ENCODE peak calls at places on chromosomes 6 and 20, in five cellular contexts. S is WTC11, K is HCEC 1CT, T is NCI-H1694, P is prostate gland. L is an unnamed sample.

GRCh38 chr20:17558154-17558940 is 11.5 kb upstream of the DSTN start:
- DNase-seq in S (no peak), K (peak), T (no peak), P (peak), L (peak)

GRCh38 chr20:10758446-10758845 is 84.6 kb upstream of the JAG1 start:
- DNase-seq in S (no peak), K (no peak), T (no peak), P (no peak), L (no peak)

GRCh38 chr20:38112249-38112942 is 52.7 kb downstream of the TGM2 start:
- DNase-seq in S (no peak), K (no peak), T (no peak), P (no peak), L (no peak)

GRCh38 chr6:122381494-122382083 is 17.9 kb upstream of the HSF2 start:
- DNase-seq in S (peak), K (peak), T (peak), P (peak), L (peak)

GRCh38 chr6:158387036-158387435 is 74.8 kb downstream of the TULP4 start:
- DNase-seq in S (no peak), K (no peak), T (no peak), P (no peak), L (no peak)

GRCh38 chr6:30843611-30843998 is 40.7 kb upstream of the DDR1 start:
- DNase-seq in S (no peak), K (no peak), T (no peak), P (no peak), L (no peak)

GRCh38 chr6:130587778-130588520 is 222.1 kb downstream of the TMEM200A start:
- DNase-seq in S (no peak), K (peak), T (no peak), P (no peak), L (no peak)

GRCh38 chr6:150641398-150642139 is 41.9 kb downstream of the PLEKHG1 start:
- DNase-seq in S (no peak), K (no peak), T (no peak), P (no peak), L (no peak)

GRCh38 chr20:25270829-25271251 is 23.0 kb downstream of the PYGB start:
- DNase-seq in S (peak), K (no peak), T (no peak), P (no peak), L (no peak)

GRCh38 chr6:40852667-40853383 is 186.2 kb downstream of the UNC5CL start:
- DNase-seq in S (peak), K (no peak), T (no peak), P (no peak), L (peak)